ENCODE peak calls at places on chromosomes 11 and 22, in four cellular contexts. L is dorsolateral prefrontal cortex, H is lung, B is AG04450. R is an unnamed sample.

GRCh38 chr11:69874178-69874983 is 55.2 kb upstream of the FGF3 start:
- DNase-seq in L (peak; percentile 20), H (no peak), B (no peak), R (no peak)

GRCh38 chr11:125084761-125085231 is 21.7 kb downstream of the SLC37A2 start:
- DNase-seq in L (peak; percentile 25), H (no peak), B (no peak), R (no peak)

GRCh38 chr22:40418366-40419201 is 48.2 kb downstream of the SGSM3 start:
- DNase-seq in L (no peak), H (no peak), B (peak; percentile 39), R (peak; percentile 91)

GRCh38 chr22:24153353-24153752 is 27.9 kb upstream of the SUSD2 start:
- DNase-seq in L (no peak), H (no peak), B (no peak), R (no peak)

GRCh38 chr22:39299829-39300178 is 19.6 kb downstream of the RPL3 start:
- DNase-seq in L (no peak), H (no peak), B (no peak), R (no peak)

GRCh38 chr11:70788247-70789022 is 390.1 kb downstream of the CTTN start:
- DNase-seq in L (no peak), H (no peak), B (peak; percentile 37), R (no peak)

GRCh38 chr22:27888310-27888709 is 30.7 kb downstream of the PITPNB start:
- DNase-seq in L (no peak), H (no peak), B (no peak), R (no peak)

GRCh38 chr11:125201525-125202121 is 37.1 kb downstream of the PKNOX2 start:
- DNase-seq in L (no peak), H (no peak), B (no peak), R (no peak)

GRCh38 chr11:66104057-66104638 is 34.1 kb downstream of the PACS1 start:
- DNase-seq in L (no peak), H (no peak), B (no peak), R (no peak)

GRCh38 chr22:28799834-28800307 is 498 bp downstream of the XBP1 start:
- DNase-seq in L (peak; percentile 47), H (peak; percentile 61), B (peak; percentile 10), R (peak; percentile 72)

DNA sequence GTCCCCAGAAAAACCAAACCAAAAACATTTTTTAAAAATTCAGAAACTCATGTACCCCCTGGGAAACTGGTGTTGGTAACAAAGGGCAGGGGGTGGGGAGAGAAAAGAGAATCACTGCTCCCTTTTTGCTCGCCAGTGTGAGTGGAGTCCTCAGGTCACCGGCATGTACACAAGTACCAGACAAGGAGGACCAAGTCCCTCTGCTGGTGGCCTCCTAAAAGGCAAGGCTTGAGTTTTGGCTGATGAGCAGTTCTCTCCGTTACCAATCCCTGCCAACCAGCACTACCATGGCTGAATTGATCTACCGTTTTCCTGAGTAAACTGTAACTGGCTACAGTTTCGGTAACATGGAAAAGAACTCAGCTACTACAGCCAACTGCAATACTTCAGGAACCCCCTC is 22.0 kb downstream of the APOL5 start:
- DNase-seq in L (no peak), H (no peak), B (no peak), R (peak; percentile 41)
- TF ChIP-seq CTCF in L (no peak), H (no peak), B (peak; percentile 32), R (no peak)

DNA sequence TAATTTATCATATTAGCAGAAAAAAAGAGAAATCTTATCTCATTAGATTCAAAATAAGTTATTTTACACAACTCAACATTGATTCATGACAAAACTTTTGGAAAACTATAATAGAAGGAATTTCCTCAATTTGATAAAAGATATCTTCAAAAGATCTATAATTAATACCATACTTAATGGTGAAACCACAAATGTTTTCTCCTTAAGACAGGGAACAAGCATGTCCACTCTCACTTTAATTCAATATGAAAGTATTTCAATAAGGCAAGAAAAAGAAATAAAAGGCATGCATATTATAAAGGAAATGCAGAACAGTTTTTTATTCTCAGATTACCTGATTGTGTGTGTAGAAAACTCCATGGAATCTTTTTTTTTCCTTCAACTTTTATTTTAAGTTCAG is 23.6 kb downstream of the MTNR1B start:
- DNase-seq in L (no peak), H (no peak), B (no peak), R (no peak)
- TF ChIP-seq CTCF in L (no peak), H (no peak), B (no peak), R (no peak)

GRCh38 chr11:34790620-34791019 is 125.6 kb downstream of the APIP start:
- DNase-seq in L (no peak), H (no peak), B (no peak), R (no peak)
- TF ChIP-seq CTCF in L (no peak), H (no peak), B (no peak), R (no peak)

DNA sequence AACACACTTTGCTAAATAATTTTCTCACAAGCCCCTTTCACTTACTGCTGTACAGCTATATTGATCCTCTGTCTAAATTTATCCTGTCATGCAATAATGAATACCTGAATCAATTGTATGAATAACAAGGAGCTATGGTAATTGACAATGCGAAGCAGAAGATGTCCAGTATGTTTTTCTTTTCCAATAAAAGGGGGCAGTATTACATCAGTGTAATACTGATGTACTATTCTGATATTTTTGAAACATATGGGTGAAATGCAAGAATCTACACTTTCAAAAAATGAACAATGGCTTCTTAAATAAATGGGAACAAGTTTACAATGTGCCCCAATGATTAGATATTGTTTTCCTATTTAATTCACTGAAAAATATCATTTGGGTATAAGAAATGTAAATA is 315.1 kb downstream of the SOX6 start:
- DNase-seq in L (no peak), H (no peak), B (no peak), R (no peak)
- TF ChIP-seq CTCF in L (no peak), H (no peak), B (no peak), R (no peak)

GRCh38 chr11:67628710-67629385 is 889 bp downstream of the NUDT8 start:
- DNase-seq in L (no peak), H (no peak), B (no peak), R (no peak)
- TF ChIP-seq CTCF in L (no peak), H (no peak), B (no peak), R (no peak)

GRCh38 chr11:34468209-34468841 is 29.6 kb downstream of the CAT start:
- DNase-seq in L (no peak), H (no peak), B (no peak), R (no peak)
- TF ChIP-seq CTCF in L (peak; percentile 41), H (peak; percentile 14), B (peak; percentile 56), R (peak; percentile 19)

DNA sequence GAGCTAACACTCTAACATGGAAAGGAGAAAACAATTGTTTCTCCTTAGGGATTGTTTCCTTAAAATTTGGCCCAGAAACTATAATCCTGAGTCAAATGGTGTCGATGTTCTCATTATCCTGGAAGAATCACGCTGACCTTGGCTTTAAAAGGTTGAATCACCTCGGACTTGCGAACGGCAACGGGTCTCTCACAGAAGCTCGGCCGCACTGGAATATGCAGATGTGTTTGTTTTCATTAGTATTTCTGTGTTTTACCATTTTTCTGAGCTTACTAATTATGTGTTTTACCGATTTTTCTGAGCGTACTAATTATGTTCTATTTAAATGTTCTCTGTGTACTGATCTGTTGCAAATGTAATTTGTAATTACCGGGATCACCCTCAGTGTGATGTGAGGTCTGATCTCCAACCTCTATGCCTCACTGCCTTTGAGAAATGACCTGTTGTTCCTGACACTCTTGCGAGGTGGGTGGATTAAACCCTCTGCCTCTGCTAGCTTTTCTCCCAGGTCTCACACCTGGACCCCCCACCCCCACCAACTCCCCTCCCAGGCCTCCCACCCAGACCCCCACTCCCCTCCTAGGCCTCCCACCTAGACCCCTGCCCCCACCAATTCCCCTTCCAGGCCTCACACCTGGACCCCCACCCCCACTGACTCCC is 38.3 kb upstream of the BRSK2 start:
- DNase-seq in L (no peak), H (no peak), B (no peak), R (no peak)
- TF ChIP-seq CTCF in L (no peak), H (no peak), B (no peak), R (no peak)

GRCh38 chr22:26377170-26377825 is 51.8 kb upstream of the ASPHD2 start:
- DNase-seq in L (peak; percentile 36), H (no peak), B (no peak), R (no peak)
- TF ChIP-seq CTCF in L (no peak), H (no peak), B (no peak), R (no peak)